ENCODE peak calls at places on chromosomes 2 and 18, in ten cellular contexts. C, I, N, M, X, K, F, U, P and W are unnamed samples.

GRCh38 chr2:113888641-113889470 is 1.0 kb upstream of the ACTR3 start:
- DNase-seq in P (no peak), U (no peak), F (no peak), M (no peak), N (no peak), I (peak), K (no peak), C (no peak), X (no peak), W (no peak)

GRCh38 chr2:8277921-8278571 is 403.8 kb upstream of the ID2 start:
- DNase-seq in F (no peak), N (no peak), I (no peak), M (no peak), U (no peak), X (no peak), C (no peak), P (no peak), K (no peak), W (no peak)

GRCh38 chr2:166088634-166089033 is 39.2 kb downstream of the SCN1A start:
- DNase-seq in C (no peak), N (no peak), X (no peak), U (no peak), K (no peak), M (peak), I (no peak), F (no peak), P (no peak), W (no peak)

GRCh38 chr2:47720036-47720435 is 62.9 kb upstream of the MSH6 start:
- DNase-seq in P (no peak), I (no peak), M (no peak), X (no peak), C (no peak), N (no peak), U (no peak), K (no peak), F (no peak), W (no peak)

GRCh38 chr2:75528221-75528977 is 32.3 kb downstream of the EVA1A start:
- DNase-seq in C (no peak), F (no peak), I (no peak), N (no peak), K (no peak), U (no peak), X (no peak), P (no peak), M (no peak), W (no peak)

GRCh38 chr2:111236027-111236426 is 115.3 kb downstream of the BCL2L11 start:
- DNase-seq in F (no peak), N (no peak), U (peak), K (no peak), M (no peak), P (no peak), I (no peak), C (no peak), X (peak), W (peak)

GRCh38 chr2:162058973-162059668 is 14.9 kb downstream of the DPP4 start:
- DNase-seq in P (no peak), U (no peak), I (no peak), F (no peak), M (peak), K (no peak), N (no peak), C (no peak), X (no peak), W (no peak)

GRCh38 chr18:8605974-8606373 is 3.3 kb upstream of the RAB12 start:
- DNase-seq in X (no peak), F (no peak), K (no peak), M (no peak), I (no peak), N (no peak), U (no peak), C (no peak), P (no peak), W (no peak)

GRCh38 chr2:55152475-55153422 is 79.3 kb downstream of the CLHC1 start:
- DNase-seq in F (no peak), P (no peak), U (no peak), I (no peak), M (no peak), C (no peak), X (no peak), N (no peak), K (no peak), W (no peak)

GRCh38 chr2:192013211-192013610 is 166.3 kb upstream of the CAVIN2 start:
- DNase-seq in N (no peak), P (no peak), X (no peak), I (no peak), C (no peak), M (no peak), K (no peak), U (no peak), F (no peak), W (no peak)

GRCh38 chr2:26720322-26721166 is 28.0 kb downstream of the KCNK3 start:
- DNase-seq in C (no peak), N (peak), X (no peak), U (peak), M (no peak), K (peak), F (peak), P (no peak), I (peak), W (peak)

GRCh38 chr2:85893428-85894258 is 4.9 kb upstream of the ST3GAL5 start:
- DNase-seq in K (no peak), I (no peak), F (peak), N (peak), U (no peak), C (no peak), M (peak), P (no peak), X (no peak), W (no peak)

GRCh38 chr2:208648368-208648767 is 241.8 kb downstream of the PTH2R start:
- DNase-seq in N (no peak), M (no peak), C (no peak), U (no peak), X (no peak), F (no peak), I (no peak), K (no peak), P (no peak), W (no peak)

GRCh38 chr18:75207298-75208054 is 1.5 kb downstream of the PTGR3 start:
- DNase-seq in K (no peak), I (peak), C (no peak), X (no peak), U (no peak), P (no peak), N (no peak), F (no peak), M (no peak), W (no peak)

GRCh38 chr2:241903121-241904010 is 33.8 kb downstream of the RTP5 start:
- DNase-seq in C (no peak), P (no peak), I (no peak), X (no peak), M (no peak), N (no peak), K (no peak), U (peak), F (no peak), W (no peak)

GRCh38 chr2:106956416-106956815 is 70.4 kb upstream of the ST6GAL2 start:
- DNase-seq in K (no peak), N (no peak), C (no peak), I (no peak), M (no peak), P (no peak), X (no peak), F (no peak), U (no peak), W (no peak)